ENCODE peak calls at places on chromosome 1, in eight cellular contexts. One of them, this sample, is unnamed.

GRCh38 chr1:19338323-19338762 is 26.2 kb downstream of the SLC66A1 start:
- DNase-seq in T-helper 9 cell: no peak
- DNase-seq in right cardiac atrium: no peak
- DNase-seq in activated T-helper 1 cell treated with Interleukin-2 at 50 U/mL for 16 hours: no peak
- DNase-seq in fibroblast of pulmonary artery: no peak
- DNase-seq in stimulated activated CD4-positive, alpha-beta T cell treated with anti-CD3 and anti-CD28 coated beads, TNF-alpha, amount 100 ng/mL, for 48 hours: no peak
- DNase-seq in GM20000: no peak
- DNase-seq in effector CD4-positive, alpha-beta T cell: no peak
- DNase-seq in this sample: no peak

GRCh38 chr1:79811173-79811572 is 804.6 kb upstream of the ADGRL4 start:
- DNase-seq in T-helper 9 cell: no peak
- DNase-seq in GM20000: no peak
- DNase-seq in effector CD4-positive, alpha-beta T cell: no peak
- DNase-seq in activated T-helper 1 cell treated with Interleukin-2 at 50 U/mL for 16 hours: no peak
- DNase-seq in right cardiac atrium: no peak
- DNase-seq in stimulated activated CD4-positive, alpha-beta T cell treated with anti-CD3 and anti-CD28 coated beads, TNF-alpha, amount 100 ng/mL, for 48 hours: no peak
- DNase-seq in fibroblast of pulmonary artery: peak
- DNase-seq in this sample: no peak

GRCh38 chr1:20153000-20153418 is 13.9 kb downstream of the PLA2G2F start:
- DNase-seq in T-helper 9 cell: no peak
- DNase-seq in GM20000: no peak
- DNase-seq in right cardiac atrium: peak
- DNase-seq in effector CD4-positive, alpha-beta T cell: no peak
- DNase-seq in stimulated activated CD4-positive, alpha-beta T cell treated with anti-CD3 and anti-CD28 coated beads, TNF-alpha, amount 100 ng/mL, for 48 hours: no peak
- DNase-seq in activated T-helper 1 cell treated with Interleukin-2 at 50 U/mL for 16 hours: no peak
- DNase-seq in fibroblast of pulmonary artery: no peak
- DNase-seq in this sample: no peak

GRCh38 chr1:223708001-223708359 is 4.4 kb upstream of the CAPN2 start:
- DNase-seq in right cardiac atrium: no peak
- DNase-seq in GM20000: no peak
- DNase-seq in stimulated activated CD4-positive, alpha-beta T cell treated with anti-CD3 and anti-CD28 coated beads, TNF-alpha, amount 100 ng/mL, for 48 hours: no peak
- DNase-seq in activated T-helper 1 cell treated with Interleukin-2 at 50 U/mL for 16 hours: no peak
- DNase-seq in fibroblast of pulmonary artery: no peak
- DNase-seq in effector CD4-positive, alpha-beta T cell: no peak
- DNase-seq in T-helper 9 cell: no peak
- DNase-seq in this sample: no peak

GRCh38 chr1:87730274-87731222 is 401.9 kb downstream of the LMO4 start:
- DNase-seq in activated T-helper 1 cell treated with Interleukin-2 at 50 U/mL for 16 hours: no peak
- DNase-seq in stimulated activated CD4-positive, alpha-beta T cell treated with anti-CD3 and anti-CD28 coated beads, TNF-alpha, amount 100 ng/mL, for 48 hours: no peak
- DNase-seq in T-helper 9 cell: no peak
- DNase-seq in fibroblast of pulmonary artery: no peak
- DNase-seq in right cardiac atrium: no peak
- DNase-seq in GM20000: no peak
- DNase-seq in effector CD4-positive, alpha-beta T cell: no peak
- DNase-seq in this sample: no peak

GRCh38 chr1:66446261-66447001 is 87.5 kb upstream of the SGIP1 start:
- DNase-seq in right cardiac atrium: no peak
- DNase-seq in stimulated activated CD4-positive, alpha-beta T cell treated with anti-CD3 and anti-CD28 coated beads, TNF-alpha, amount 100 ng/mL, for 48 hours: no peak
- DNase-seq in activated T-helper 1 cell treated with Interleukin-2 at 50 U/mL for 16 hours: no peak
- DNase-seq in fibroblast of pulmonary artery: peak
- DNase-seq in effector CD4-positive, alpha-beta T cell: peak
- DNase-seq in T-helper 9 cell: no peak
- DNase-seq in GM20000: peak
- DNase-seq in this sample: no peak

GRCh38 chr1:21337931-21338567 is 47.8 kb upstream of the ECE1 start:
- DNase-seq in effector CD4-positive, alpha-beta T cell: no peak
- DNase-seq in fibroblast of pulmonary artery: peak
- DNase-seq in right cardiac atrium: peak
- DNase-seq in stimulated activated CD4-positive, alpha-beta T cell treated with anti-CD3 and anti-CD28 coated beads, TNF-alpha, amount 100 ng/mL, for 48 hours: no peak
- DNase-seq in T-helper 9 cell: no peak
- DNase-seq in GM20000: no peak
- DNase-seq in activated T-helper 1 cell treated with Interleukin-2 at 50 U/mL for 16 hours: no peak
- DNase-seq in this sample: no peak

GRCh38 chr1:80445021-80445420 is 1355.7 kb upstream of the ADGRL2 start:
- DNase-seq in T-helper 9 cell: no peak
- DNase-seq in fibroblast of pulmonary artery: peak
- DNase-seq in stimulated activated CD4-positive, alpha-beta T cell treated with anti-CD3 and anti-CD28 coated beads, TNF-alpha, amount 100 ng/mL, for 48 hours: no peak
- DNase-seq in GM20000: no peak
- DNase-seq in effector CD4-positive, alpha-beta T cell: no peak
- DNase-seq in right cardiac atrium: no peak
- DNase-seq in activated T-helper 1 cell treated with Interleukin-2 at 50 U/mL for 16 hours: no peak
- DNase-seq in this sample: no peak

GRCh38 chr1:83029916-83030315 is 969.0 kb downstream of the TTLL7 start:
- DNase-seq in fibroblast of pulmonary artery: peak
- DNase-seq in right cardiac atrium: no peak
- DNase-seq in activated T-helper 1 cell treated with Interleukin-2 at 50 U/mL for 16 hours: no peak
- DNase-seq in GM20000: no peak
- DNase-seq in stimulated activated CD4-positive, alpha-beta T cell treated with anti-CD3 and anti-CD28 coated beads, TNF-alpha, amount 100 ng/mL, for 48 hours: no peak
- DNase-seq in T-helper 9 cell: no peak
- DNase-seq in effector CD4-positive, alpha-beta T cell: no peak
- DNase-seq in this sample: no peak

This sample was measured in effector memory CD4-positive, alpha-beta T cell.